ENCODE peak calls at places on chromosomes 4 and X, in five cellular contexts. One of them, this sample, is unnamed.

GRCh38 chrX:115948018-115948923 is 222.3 kb upstream of the AGTR2 start:
- ATAC-seq in CD4-positive, alpha-beta T cell: no peak
- ATAC-seq in HCT116: no peak
- ATAC-seq in CD4-positive, CD25-positive, alpha-beta regulatory T cell: no peak
- ATAC-seq in left ventricle myocardium superior: no peak
- ATAC-seq in this sample: peak; percentile 42

GRCh38 chr4:147381749-147382148 is 99.1 kb upstream of the EDNRA start:
- ATAC-seq in HCT116: no peak
- ATAC-seq in CD4-positive, alpha-beta T cell: no peak
- ATAC-seq in CD4-positive, CD25-positive, alpha-beta regulatory T cell: no peak
- ATAC-seq in left ventricle myocardium superior: no peak
- ATAC-seq in this sample: no peak

GRCh38 chr4:56772134-56772533 is 49.4 kb downstream of the SPINK2 start:
- ATAC-seq in HCT116: no peak
- ATAC-seq in CD4-positive, alpha-beta T cell: no peak
- ATAC-seq in left ventricle myocardium superior: no peak
- ATAC-seq in CD4-positive, CD25-positive, alpha-beta regulatory T cell: no peak
- ATAC-seq in this sample: no peak

GRCh38 chrX:54230440-54231148 is 47.5 kb upstream of the FAM120C start:
- ATAC-seq in left ventricle myocardium superior: no peak
- ATAC-seq in CD4-positive, alpha-beta T cell: no peak
- ATAC-seq in HCT116: no peak
- ATAC-seq in CD4-positive, CD25-positive, alpha-beta regulatory T cell: no peak
- ATAC-seq in this sample: peak; percentile 41

GRCh38 chr4:169416997-169417396 is 146.2 kb upstream of the SH3RF1 start:
- ATAC-seq in CD4-positive, CD25-positive, alpha-beta regulatory T cell: no peak
- ATAC-seq in HCT116: no peak
- ATAC-seq in CD4-positive, alpha-beta T cell: no peak
- ATAC-seq in left ventricle myocardium superior: no peak
- ATAC-seq in this sample: no peak

GRCh38 chr4:52861171-52861873 is 795 bp upstream of the RASL11B start:
- ATAC-seq in HCT116: no peak
- ATAC-seq in CD4-positive, CD25-positive, alpha-beta regulatory T cell: no peak
- ATAC-seq in left ventricle myocardium superior: peak; percentile 12
- ATAC-seq in CD4-positive, alpha-beta T cell: no peak
- ATAC-seq in this sample: no peak

GRCh38 chr4:147480891-147481576 is at the start of gene EDNRA:
- ATAC-seq in CD4-positive, CD25-positive, alpha-beta regulatory T cell: no peak
- ATAC-seq in HCT116: peak; percentile 82
- ATAC-seq in CD4-positive, alpha-beta T cell: no peak
- ATAC-seq in left ventricle myocardium superior: peak; percentile 80
- ATAC-seq in this sample: peak; percentile 91

GRCh38 chrX:85139422-85139821 is 104.2 kb downstream of the SATL1 start:
- ATAC-seq in CD4-positive, alpha-beta T cell: no peak
- ATAC-seq in CD4-positive, CD25-positive, alpha-beta regulatory T cell: no peak
- ATAC-seq in HCT116: no peak
- ATAC-seq in left ventricle myocardium superior: no peak
- ATAC-seq in this sample: no peak

GRCh38 chr4:184833046-184833838 is 7.5 kb upstream of the ACSL1 start:
- ATAC-seq in HCT116: no peak
- ATAC-seq in CD4-positive, alpha-beta T cell: no peak
- ATAC-seq in CD4-positive, CD25-positive, alpha-beta regulatory T cell: no peak
- ATAC-seq in left ventricle myocardium superior: no peak
- ATAC-seq in this sample: no peak

GRCh38 chr4:98557497-98557896 is 100.9 kb downstream of the TSPAN5 start:
- ATAC-seq in CD4-positive, CD25-positive, alpha-beta regulatory T cell: no peak
- ATAC-seq in CD4-positive, alpha-beta T cell: no peak
- ATAC-seq in left ventricle myocardium superior: no peak
- ATAC-seq in HCT116: no peak
- ATAC-seq in this sample: no peak

This sample was measured in SK-N-SH treated with all-trans-retinoic acid at 6 μM for 48 hours.